ENCODE peak calls at places on chromosomes 12 and 14, in seven cellular contexts. E is posterior cingulate gyrus; O is stimulated activated CD4-positive, alpha-beta T cell treated with anti-CD3 and anti-CD28 coated beads, Interleukin-4, amount 100 ng/mL, for 24 hours; Z is NAMALWA; F is HEK293T; I is COR-L47; H is HCEC 1CT. A is an unnamed sample.

GRCh38 chr14:32400480-32400879 is 71.4 kb downstream of the AKAP6 start:
- DNase-seq in H (peak; percentile 42), F (no peak), O (no peak), E (no peak), I (no peak), Z (no peak), A (no peak)

GRCh38 chr14:25009891-25010290 is 40.1 kb downstream of the STXBP6 start:
- DNase-seq in E (no peak), O (no peak), H (peak; percentile 68), Z (no peak), F (no peak), I (no peak), A (no peak)

GRCh38 chr14:78690836-78691235 is 520.7 kb downstream of the NRXN3 start:
- DNase-seq in O (no peak), I (no peak), H (peak; percentile 62), Z (no peak), E (no peak), F (no peak), A (no peak)

GRCh38 chr12:121017966-121018491 is 1.7 kb upstream of the C12orf43 start:
- DNase-seq in I (no peak), F (no peak), E (no peak), Z (no peak), O (no peak), H (no peak), A (no peak)

GRCh38 chr12:84995646-84996045 is 40.4 kb downstream of the TSPAN19 start:
- DNase-seq in H (peak; percentile 71), I (no peak), F (no peak), O (no peak), E (no peak), Z (no peak), A (no peak)

GRCh38 chr14:25032092-25032784 is 17.7 kb downstream of the STXBP6 start:
- DNase-seq in O (no peak), Z (peak; percentile 78), E (no peak), F (no peak), H (no peak), I (no peak), A (no peak)

GRCh38 chr12:104462931-104463339 is 6.2 kb downstream of the CHST11 start:
- DNase-seq in H (no peak), E (no peak), I (no peak), F (no peak), Z (peak; percentile 51), O (peak; percentile 35), A (no peak)

GRCh38 chr12:116376354-116377193 is 99.1 kb upstream of the MED13L start:
- DNase-seq in Z (no peak), I (peak; percentile 48), H (peak; percentile 85), E (no peak), O (no peak), F (no peak), A (no peak)

GRCh38 chr14:52346778-52347177 is 32.7 kb downstream of the PTGER2 start:
- DNase-seq in H (no peak), E (no peak), I (no peak), Z (no peak), F (no peak), O (no peak), A (no peak)

GRCh38 chr12:72075401-72075800 is 136.8 kb downstream of the TPH2 start:
- DNase-seq in F (no peak), O (no peak), E (no peak), I (no peak), Z (no peak), H (no peak), A (no peak)

GRCh38 chr14:20332386-20332945 is 613 bp downstream of the CCNB1IP1 start:
- DNase-seq in O (no peak), E (no peak), F (no peak), Z (no peak), H (peak; percentile 14), I (no peak), A (no peak)

GRCh38 chr14:80215756-80216581 is 4.7 kb upstream of the DIO2 start:
- DNase-seq in Z (no peak), F (no peak), H (no peak), I (no peak), E (no peak), O (no peak), A (no peak)

GRCh38 chr12:30533518-30533917 is 162.2 kb downstream of the IPO8 start:
- DNase-seq in Z (no peak), H (peak; percentile 63), F (no peak), E (no peak), I (no peak), O (no peak), A (no peak)